ENCODE peak calls at places on chromosomes 12 and 14, in four cellular contexts. Y is caudate nucleus, R is T-helper 22 cell, A is posterior cingulate gyrus. C is an unnamed sample.

GRCh38 chr14:103057372-103058208 is at the start of gene CDC42BPB:
- DNase-seq in R (peak), Y (peak), A (peak), C (peak)

GRCh38 chr12:83505586-83505985 is 818.9 kb downstream of the TMTC2 start:
- DNase-seq in A (no peak), R (no peak), Y (no peak), C (no peak)

GRCh38 chr14:60188696-60189095 is 23.5 kb upstream of the DHRS7 start:
- DNase-seq in R (no peak), A (no peak), Y (no peak), C (no peak)

GRCh38 chr12:101857043-101857558 is 20.3 kb upstream of the DRAM1 start:
- DNase-seq in A (no peak), R (no peak), Y (no peak), C (no peak)

GRCh38 chr14:99537399-99537798 is 56.2 kb downstream of the CCNK start:
- DNase-seq in A (no peak), Y (no peak), R (no peak), C (no peak)

GRCh38 chr12:48143898-48144297 is 13.4 kb downstream of the ASB8 start:
- DNase-seq in R (no peak), A (no peak), Y (no peak), C (no peak)

GRCh38 chr14:74577247-74577947 is 34.6 kb downstream of the LTBP2 start:
- DNase-seq in Y (no peak), R (no peak), A (no peak), C (no peak)

GRCh38 chr14:91065266-91065665 is 4.8 kb upstream of the RPS6KA5 start:
- DNase-seq in Y (no peak), R (no peak), A (no peak), C (no peak)

GRCh38 chr14:75250800-75251199 is 27.8 kb upstream of the FOS start:
- DNase-seq in A (no peak), Y (no peak), R (no peak), C (no peak)

C was measured in hippocampal formation.